ENCODE peak calls at places on chromosomes 3 and 15, in six cellular contexts. B is mesenchymal stem cell, J is IMR-90, X is H9, F is mesendoderm, R is H1. Y is an unnamed sample.

GRCh38 chr3:77412591-77412990 is 372.7 kb downstream of the ROBO2 start:
- DNase-seq in X (no peak), F (peak), J (no peak), B (no peak), R (no peak), Y (no peak)

GRCh38 chr15:80777137-80777536 is 2.0 kb upstream of the CEMIP start:
- DNase-seq in B (peak), F (no peak), X (no peak), J (peak), R (no peak), Y (no peak)

GRCh38 chr3:177977381-177978158 is 558.7 kb upstream of the KCNMB2 start:
- DNase-seq in J (peak), F (no peak), X (no peak), R (no peak), B (peak), Y (no peak)

GRCh38 chr15:29040367-29040745 is 154.6 kb downstream of the APBA2 start:
- DNase-seq in F (no peak), J (peak), B (no peak), R (no peak), X (no peak), Y (peak)

GRCh38 chr15:99154271-99154670 is 49.4 kb downstream of the SYNM start:
- DNase-seq in B (no peak), J (peak), R (no peak), X (peak), F (peak), Y (no peak)

GRCh38 chr3:66603161-66603611 is 102.4 kb upstream of the LRIG1 start:
- DNase-seq in B (no peak), J (no peak), X (no peak), R (no peak), F (no peak), Y (no peak)

GRCh38 chr3:196987022-196987421 is 18.4 kb upstream of the PIGZ start:
- DNase-seq in J (no peak), F (no peak), R (no peak), X (no peak), B (no peak), Y (no peak)

GRCh38 chr15:43516185-43516584 is 1.2 kb upstream of the MAP1A start:
- DNase-seq in J (no peak), B (peak), R (no peak), X (no peak), F (peak), Y (no peak)

GRCh38 chr3:40232626-40233025 is 76.9 kb upstream of the EIF1B start:
- DNase-seq in J (no peak), X (no peak), B (no peak), R (no peak), F (no peak), Y (no peak)

GRCh38 chr3:133113526-133113925 is 75.3 kb downstream of the TMEM108 start:
- DNase-seq in F (no peak), X (no peak), R (no peak), B (no peak), J (peak), Y (no peak)

GRCh38 chr3:65907232-65908130 is 131.2 kb downstream of the MAGI1 start:
- DNase-seq in B (no peak), J (no peak), X (no peak), R (no peak), F (peak), Y (no peak)

GRCh38 chr15:91258436-91258779 is 158.4 kb downstream of the SV2B start:
- DNase-seq in R (no peak), F (peak), B (no peak), X (peak), J (no peak), Y (no peak)

GRCh38 chr15:72585659-72586058 is 68.8 kb upstream of the GOLGA6B start:
- DNase-seq in J (peak), B (peak), X (no peak), F (peak), R (no peak), Y (no peak)

GRCh38 chr15:40314723-40315276 is 7.1 kb upstream of the PLCB2 start:
- DNase-seq in B (no peak), J (peak), F (no peak), R (no peak), X (no peak), Y (no peak)

GRCh38 chr15:91929509-91929908 is 76.0 kb downstream of the SLCO3A1 start:
- DNase-seq in B (no peak), X (no peak), R (no peak), F (no peak), J (no peak), Y (no peak)

GRCh38 chr15:61621146-61621545 is 392.0 kb upstream of the RORA start:
- DNase-seq in J (no peak), X (peak), F (peak), R (no peak), B (no peak), Y (peak)

GRCh38 chr15:40204100-40204499 is 34.8 kb upstream of the PAK6 start:
- DNase-seq in F (no peak), R (no peak), B (no peak), J (no peak), X (no peak), Y (no peak)

GRCh38 chr3:67937498-67938118 is 283.2 kb upstream of the SUCLG2 start:
- DNase-seq in B (no peak), J (no peak), X (no peak), F (no peak), R (no peak), Y (no peak)

GRCh38 chr3:191774485-191774884 is 313.5 kb downstream of the PYDC2 start:
- DNase-seq in R (no peak), F (peak), J (no peak), X (no peak), B (peak), Y (no peak)

GRCh38 chr3:126961191-126961790 is 21.6 kb upstream of the PLXNA1 start:
- DNase-seq in F (no peak), J (peak), R (no peak), B (peak), X (no peak), Y (no peak)

GRCh38 chr15:31136016-31136415 is 34.5 kb upstream of the TRPM1 start:
- DNase-seq in R (no peak), X (peak), B (no peak), J (no peak), F (peak), Y (no peak)

GRCh38 chr3:10725846-10726245 is 90.2 kb upstream of the SLC6A11 start:
- DNase-seq in F (no peak), R (no peak), J (no peak), B (no peak), X (peak), Y (no peak)

GRCh38 chr3:10725067-10725466 is 91.0 kb upstream of the SLC6A11 start:
- DNase-seq in R (no peak), B (no peak), F (no peak), X (peak), J (no peak), Y (no peak)

GRCh38 chr3:10726787-10727186 is 89.2 kb upstream of the SLC6A11 start:
- DNase-seq in J (no peak), R (no peak), X (peak), F (no peak), B (no peak), Y (no peak)

GRCh38 chr3:10722921-10723320 is 93.1 kb upstream of the SLC6A11 start:
- DNase-seq in J (no peak), B (no peak), R (no peak), F (no peak), X (peak), Y (no peak)

DNA sequence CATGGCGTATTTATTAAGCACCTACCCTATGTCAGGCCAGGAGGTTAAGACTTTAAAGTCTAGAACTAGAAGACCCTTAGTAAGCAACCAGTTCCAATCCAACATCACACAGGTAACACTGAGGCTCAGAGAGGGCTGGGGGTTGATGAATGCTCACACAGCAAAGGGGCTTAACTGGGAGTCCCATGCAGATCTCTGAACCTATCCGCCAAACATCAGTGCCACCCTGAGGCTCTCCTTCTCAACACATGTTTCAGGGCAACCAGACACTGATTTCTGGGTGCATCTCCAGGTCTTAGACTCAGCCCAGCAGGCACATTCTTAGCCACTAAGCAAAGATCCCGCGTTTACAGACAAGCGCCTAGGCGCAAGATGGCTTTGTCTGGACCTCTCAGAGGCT is 92.0 kb upstream of the SLC6A11 start:
- DNase-seq in X (peak), B (no peak), J (no peak), F (no peak), R (no peak), Y (no peak)
- H2AK5ac ChIP-seq in X (no peak), B (no peak), J (no peak), F (no peak), R (no peak), Y (no peak)

DNA sequence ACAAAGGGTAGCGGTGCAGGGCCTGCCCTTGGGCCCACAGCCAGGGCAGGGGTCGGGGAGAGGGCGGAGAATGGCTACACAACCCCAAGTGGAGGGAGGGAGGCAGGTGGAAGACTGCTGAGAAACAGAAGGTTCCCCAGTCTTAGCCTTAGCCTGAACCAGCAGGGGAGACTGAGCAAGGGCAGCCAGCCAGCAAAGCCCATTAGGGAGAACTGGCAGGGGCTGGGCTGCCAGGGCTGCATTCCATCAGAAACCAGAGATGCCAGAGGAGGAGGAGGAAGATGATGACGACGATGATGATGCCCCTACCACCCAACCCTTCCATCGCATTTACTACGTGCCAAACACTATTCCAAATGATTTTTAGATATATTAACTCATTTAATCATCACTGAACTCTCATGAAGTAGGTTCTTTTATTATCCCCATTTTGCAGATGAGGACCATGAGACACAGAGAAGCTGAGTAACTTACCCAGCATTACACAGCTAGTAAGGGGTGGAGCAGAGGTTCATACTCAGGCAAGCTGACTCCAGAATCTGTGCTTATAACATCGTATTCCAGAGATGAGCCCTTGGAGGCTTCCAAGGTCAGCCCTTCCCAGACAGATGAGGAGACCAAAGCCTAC is 8.7 kb downstream of the SEMA7A start:
- DNase-seq in F (no peak), X (no peak), R (no peak), J (no peak), B (no peak), Y (no peak)
- H4K8ac ChIP-seq in F (no peak), X (no peak), R (no peak), J (peak), B (no peak), Y (no peak)

GRCh38 chr3:46427929-46428833 is 21.1 kb downstream of the CCRL2 start:
- DNase-seq in R (no peak), X (no peak), J (no peak), B (no peak), F (no peak), Y (no peak)
- H2AK5ac ChIP-seq in R (no peak), X (no peak), J (no peak), B (no peak), F (no peak), Y (no peak)

GRCh38 chr3:48472923-48473616 is 26.5 kb downstream of the ATRIP start:
- DNase-seq in B (peak), J (peak), R (peak), X (peak), F (peak), Y (peak)
- H4K8ac ChIP-seq in B (peak), J (peak), R (peak), X (no peak), F (no peak), Y (no peak)

DNA sequence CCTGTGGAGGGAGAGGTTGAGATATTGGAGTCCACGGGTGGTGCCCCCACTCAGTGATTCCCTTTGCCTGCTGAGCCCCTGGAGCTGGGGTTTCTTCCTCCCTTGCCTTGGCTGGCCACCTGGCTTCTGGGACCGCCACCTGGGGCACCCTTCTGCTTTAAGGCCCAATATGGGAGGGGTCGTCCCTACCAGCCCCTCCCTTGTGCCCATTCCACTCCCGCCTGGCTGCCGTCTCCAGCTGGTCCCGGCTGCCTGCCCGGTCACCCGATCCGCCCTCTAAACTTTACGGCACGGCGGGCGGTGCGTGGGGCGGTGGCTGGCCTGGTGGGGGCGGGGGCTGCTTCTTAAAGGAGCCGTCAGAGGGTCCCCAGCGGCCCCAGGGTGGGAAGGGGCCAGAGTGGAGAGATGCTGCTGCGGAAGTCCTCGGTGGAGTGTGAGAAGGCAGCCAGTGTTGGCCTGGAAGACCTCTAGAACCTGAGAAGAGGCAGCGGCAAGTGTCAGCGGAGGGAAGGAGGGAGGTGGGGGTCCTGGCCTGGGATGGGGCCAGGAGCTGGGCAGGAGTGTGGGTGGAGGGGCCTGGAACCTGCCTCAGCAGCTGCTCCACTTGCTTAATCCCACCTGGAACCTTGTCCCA is 1.6 kb upstream of the SEMA3B start:
- DNase-seq in B (no peak), R (no peak), J (no peak), X (no peak), F (no peak), Y (no peak)
- H2AK5ac ChIP-seq in B (peak), R (peak), J (peak), X (no peak), F (peak), Y (peak)

GRCh38 chr15:69855172-69855562 is 242.6 kb downstream of the TLE3 start:
- DNase-seq in J (no peak), X (no peak), F (no peak), R (no peak), B (no peak), Y (no peak)

GRCh38 chr15:69852482-69853275 is 245.0 kb downstream of the TLE3 start:
- DNase-seq in F (no peak), R (no peak), J (peak), X (no peak), B (peak), Y (no peak)

GRCh38 chr15:69853572-69853971 is 244.1 kb downstream of the TLE3 start:
- DNase-seq in F (peak), R (peak), X (peak), B (peak), J (peak), Y (no peak)

GRCh38 chr15:69855601-69856000 is 242.1 kb downstream of the TLE3 start:
- DNase-seq in B (peak), J (no peak), F (no peak), X (no peak), R (no peak), Y (no peak)

GRCh38 chr15:69854521-69855171 is 243.1 kb downstream of the TLE3 start:
- DNase-seq in F (peak), J (peak), R (no peak), X (no peak), B (peak), Y (no peak)
- H4K8ac ChIP-seq in F (no peak), J (peak), R (no peak), X (no peak), B (peak), Y (no peak)